ENCODE peak calls at places on chromosomes 2 and 18, in six cellular contexts. P is K562, I is HCT116, X is stomach, V is SK-N-SH, E is esophagus muscularis mucosa. R is an unnamed sample.

GRCh38 chr2:23692263-23692662 is 234.7 kb downstream of the ATAD2B start:
- DNase-seq in P (no peak), I (no peak), X (no peak), E (no peak), V (peak; percentile 37), R (no peak)

GRCh38 chr2:15730545-15731212 is 139.0 kb downstream of the DDX1 start:
- DNase-seq in P (peak; percentile 76), V (peak; percentile 91), I (peak; percentile 81), X (peak; percentile 94), E (peak; percentile 95), R (peak; percentile 54)

GRCh38 chr2:1673160-1673944 is 71.0 kb downstream of the PXDN start:
- DNase-seq in V (no peak), E (no peak), I (no peak), X (peak; percentile 11), P (no peak), R (no peak)

GRCh38 chr2:144522741-144523605 is 3.1 kb upstream of the ZEB2 start:
- DNase-seq in E (no peak), P (peak; percentile 64), V (peak; percentile 63), I (no peak), X (no peak), R (no peak)

GRCh38 chr2:172555272-172555521 is 693 bp upstream of the PDK1 start:
- DNase-seq in P (no peak), E (no peak), V (no peak), X (no peak), I (no peak), R (no peak)

GRCh38 chr2:142130111-142131015 is 453 bp downstream of the LRP1B start:
- DNase-seq in I (peak; percentile 8), P (no peak), E (no peak), X (peak; percentile 74), V (peak; percentile 55), R (no peak)

GRCh38 chr18:36942264-36942663 is 113.3 kb downstream of the KIAA1328 start:
- DNase-seq in P (peak; percentile 59), I (peak; percentile 18), X (no peak), V (peak; percentile 37), E (no peak), R (peak; percentile 10)

GRCh38 chr18:62999921-63000320 is 284.6 kb downstream of the PHLPP1 start:
- DNase-seq in E (peak; percentile 77), P (no peak), V (no peak), I (no peak), X (no peak), R (no peak)

GRCh38 chr2:176122266-176122632 is 270 bp upstream of the HOXD9 start:
- DNase-seq in X (no peak), E (no peak), I (no peak), P (no peak), V (peak; percentile 89), R (no peak)

GRCh38 chr2:129877795-129878775 is 101.4 kb upstream of the RAB6C start:
- DNase-seq in V (no peak), P (no peak), I (no peak), X (peak; percentile 25), E (peak; percentile 91), R (no peak)

GRCh38 chr2:41963661-41964525 is 83.9 kb upstream of the PKDCC start:
- DNase-seq in V (peak; percentile 67), P (no peak), E (no peak), I (no peak), X (no peak), R (no peak)

GRCh38 chr18:63366270-63366990 is 576 bp downstream of the KDSR start:
- DNase-seq in V (peak; percentile 76), X (peak; percentile 67), E (no peak), I (peak; percentile 32), P (peak; percentile 47), R (no peak)

GRCh38 chr2:128260239-128261138 is 58.2 kb downstream of the HS6ST1 start:
- DNase-seq in V (peak; percentile 25), P (no peak), E (no peak), X (peak; percentile 59), I (peak; percentile 4), R (no peak)

GRCh38 chr2:219385958-219386520 is 1.7 kb downstream of the DNPEP start:
- DNase-seq in E (no peak), P (no peak), V (no peak), I (no peak), X (no peak), R (no peak)

GRCh38 chr18:62198259-62198658 is 11.2 kb downstream of the RELCH start:
- DNase-seq in P (no peak), X (no peak), V (no peak), I (no peak), E (no peak), R (no peak)

GRCh38 chr18:65754121-65754520 is 3.3 kb downstream of the CDH7 start:
- DNase-seq in V (no peak), X (no peak), I (no peak), E (no peak), P (no peak), R (no peak)

GRCh38 chr2:64404002-64404731 is 49.8 kb upstream of the LGALSL start:
- DNase-seq in P (no peak), V (no peak), X (peak; percentile 70), I (no peak), E (peak; percentile 94), R (no peak)

GRCh38 chr2:106695919-106696318 is 190.0 kb downstream of the ST6GAL2 start:
- DNase-seq in I (no peak), X (no peak), V (no peak), E (no peak), P (no peak), R (no peak)

GRCh38 chr2:232336956-232337700 is 41.4 kb upstream of the ALPP start:
- DNase-seq in I (no peak), E (no peak), X (peak; percentile 22), P (no peak), V (no peak), R (no peak)

GRCh38 chr2:29615841-29616240 is 305.5 kb downstream of the ALK start:
- DNase-seq in E (peak; percentile 75), I (no peak), P (no peak), V (no peak), X (no peak), R (no peak)

GRCh38 chr2:68000170-68000825 is 62.5 kb downstream of the C1D start:
- DNase-seq in V (no peak), I (no peak), X (no peak), E (peak; percentile 53), P (no peak), R (no peak)

GRCh38 chr18:31612124-31612523 is 20.4 kb downstream of the TTR start:
- DNase-seq in I (no peak), X (no peak), E (no peak), P (no peak), V (no peak), R (no peak)

GRCh38 chr18:31614044-31614443 is 22.4 kb downstream of the TTR start:
- DNase-seq in V (no peak), P (no peak), X (no peak), I (no peak), E (no peak), R (no peak)

GRCh38 chr18:31609886-31610646 is 18.4 kb downstream of the TTR start:
- DNase-seq in X (no peak), V (no peak), E (peak; percentile 62), I (no peak), P (no peak), R (no peak)

GRCh38 chr18:31611511-31611910 is 19.8 kb downstream of the TTR start:
- DNase-seq in V (no peak), P (no peak), E (peak; percentile 45), X (no peak), I (no peak), R (no peak)

DNA sequence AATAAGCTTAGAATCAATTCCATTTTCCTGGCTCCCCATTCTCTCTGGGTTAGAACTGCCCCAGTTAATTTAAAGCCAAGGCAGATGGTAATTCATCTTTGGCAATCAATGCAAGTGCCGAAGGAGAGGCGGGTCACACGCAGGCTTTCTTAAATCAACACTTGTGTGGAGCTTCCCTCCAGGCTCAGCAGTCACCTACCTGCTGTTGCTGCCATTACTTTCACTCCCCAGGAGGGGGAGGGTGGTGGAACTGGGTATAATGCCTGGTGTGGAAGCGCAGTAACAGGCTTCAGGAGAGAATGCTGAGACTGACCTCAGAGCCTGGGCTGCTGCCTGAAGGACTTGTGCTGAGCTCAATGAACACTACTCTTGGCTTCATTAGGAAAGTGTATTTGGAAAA is 19.2 kb downstream of the TTR start:
- DNase-seq in X (peak; percentile 57), P (peak; percentile 19), E (peak; percentile 91), V (peak; percentile 27), I (peak; percentile 13), R (no peak)
- TF ChIP-seq CTCF in X (peak; percentile 19), P (peak; percentile 45), E (no peak), V (no peak), I (peak; percentile 39), R (no peak)

GRCh38 chr18:45588284-45588683 is 27.0 kb upstream of the SLC14A2 start:
- DNase-seq in P (no peak), V (no peak), I (no peak), E (no peak), X (no peak), R (no peak)

GRCh38 chr18:45588831-45589558 is 26.3 kb upstream of the SLC14A2 start:
- DNase-seq in P (no peak), X (no peak), I (no peak), V (peak; percentile 56), E (no peak), R (no peak)

GRCh38 chr18:45589559-45590041 is 25.7 kb upstream of the SLC14A2 start:
- DNase-seq in V (peak; percentile 30), P (no peak), I (no peak), E (no peak), X (no peak), R (no peak)

GRCh38 chr18:45590546-45590945 is 24.7 kb upstream of the SLC14A2 start:
- DNase-seq in X (no peak), V (no peak), P (no peak), I (no peak), E (no peak), R (no peak)

DNA sequence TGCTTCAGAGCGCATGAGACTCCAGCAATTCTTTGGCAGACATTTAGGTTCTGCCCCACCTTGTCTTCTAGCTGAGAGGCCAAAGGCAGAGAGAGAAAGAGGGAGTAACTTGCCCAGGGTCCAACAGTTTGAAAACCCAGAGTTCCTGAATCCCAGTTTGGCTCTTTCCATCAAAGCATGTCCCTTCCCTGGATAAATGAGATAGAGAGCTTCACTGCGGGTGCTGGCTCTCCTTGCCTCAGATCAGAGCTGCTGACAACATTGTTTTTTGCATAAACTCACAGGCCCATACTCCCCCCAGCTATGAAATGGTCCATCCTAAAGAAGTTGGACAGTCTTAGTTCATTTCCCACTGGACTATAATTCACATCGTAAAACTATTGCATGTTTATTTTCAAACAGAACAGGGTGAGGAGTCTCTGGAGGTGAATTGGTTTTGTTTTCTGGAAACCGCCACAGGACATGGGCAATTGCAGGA is 25.2 kb upstream of the SLC14A2 start:
- DNase-seq in I (no peak), X (no peak), E (no peak), P (no peak), V (no peak), R (no peak)
- TF ChIP-seq POLR2AphosphoS5 in I (no peak), X (no peak), E (no peak), P (no peak), V (no peak), R (no peak)

DNA sequence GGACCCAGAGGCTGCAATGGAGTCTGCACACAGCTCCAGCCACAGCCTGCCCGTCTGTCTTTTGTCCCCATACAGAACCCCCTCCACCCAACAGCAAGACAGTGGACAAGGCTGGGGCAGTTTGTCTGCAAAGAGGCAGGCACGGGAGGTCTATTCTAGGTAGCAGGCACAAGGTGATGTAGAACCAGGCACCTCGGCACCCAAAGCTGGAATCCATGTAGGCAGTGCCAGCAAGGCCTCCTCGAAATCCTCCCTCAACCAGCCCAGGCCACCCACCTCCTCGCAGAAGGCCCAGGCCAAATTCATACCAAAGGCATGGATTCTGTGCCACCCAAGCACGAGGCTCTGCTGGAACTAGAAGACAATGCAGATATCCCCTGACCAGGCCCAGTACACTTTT is 179.2 kb downstream of the TNS1 start:
- DNase-seq in I (no peak), P (no peak), V (no peak), X (no peak), E (no peak), R (no peak)
- H3K4me1 ChIP-seq in I (peaks cover 16% of the 10 kb centered on the region), P (peaks cover 32% of the 10 kb centered on the region), V (no peaks in the 10 kb centered on the region), X (peaks cover 26% of the 10 kb centered on the region), E (peaks cover 96% of the 10 kb centered on the region), R (no peaks in the 10 kb centered on the region)

GRCh38 chr2:72815655-72816268 is 10.1 kb downstream of the EXOC6B start:
- DNase-seq in E (no peak), X (no peak), P (no peak), I (no peak), V (no peak), R (no peak)
- TF ChIP-seq CTCF in E (no peak), X (no peak), P (peak; percentile 32), I (no peak), V (no peak), R (no peak)

R was measured in Panc1.